ENCODE peak calls at places on chromosomes 16 and 17, in nine cellular contexts. One of them, this sample, is unnamed.

GRCh38 chr17:81459864-81460263 is 52.7 kb downstream of the ACTG1 start:
- DNase-seq in M059J: no peak
- DNase-seq in stimulated activated CD4-positive, alpha-beta T cell treated with anti-CD3 and anti-CD28 coated beads, Interleukin-2, amount 100 ng/mL, for 4 hours: no peak
- DNase-seq in T-helper 9 cell: no peak
- DNase-seq in activated CD8-positive, alpha-beta memory T cell treated with anti-CD3 and anti-CD28 coated beads, Interleukin-2, amount 50 U/mL, for 48 hours: no peak
- DNase-seq in germinal center: no peak
- DNase-seq in stomach: no peak
- DNase-seq in GM19239: no peak
- DNase-seq in fibroblast of pulmonary artery: no peak
- DNase-seq in this sample: no peak

GRCh38 chr17:83094291-83094690 is 14.9 kb downstream of the METRNL start:
- DNase-seq in M059J: no peak
- DNase-seq in T-helper 9 cell: no peak
- DNase-seq in stimulated activated CD4-positive, alpha-beta T cell treated with anti-CD3 and anti-CD28 coated beads, Interleukin-2, amount 100 ng/mL, for 4 hours: no peak
- DNase-seq in GM19239: no peak
- DNase-seq in germinal center: no peak
- DNase-seq in stomach: no peak
- DNase-seq in fibroblast of pulmonary artery: no peak
- DNase-seq in activated CD8-positive, alpha-beta memory T cell treated with anti-CD3 and anti-CD28 coated beads, Interleukin-2, amount 50 U/mL, for 48 hours: no peak
- DNase-seq in this sample: no peak

GRCh38 chr17:66957343-66957742 is 7.2 kb upstream of the CACNG4 start:
- DNase-seq in GM19239: no peak
- DNase-seq in stimulated activated CD4-positive, alpha-beta T cell treated with anti-CD3 and anti-CD28 coated beads, Interleukin-2, amount 100 ng/mL, for 4 hours: no peak
- DNase-seq in M059J: no peak
- DNase-seq in stomach: no peak
- DNase-seq in fibroblast of pulmonary artery: no peak
- DNase-seq in T-helper 9 cell: no peak
- DNase-seq in activated CD8-positive, alpha-beta memory T cell treated with anti-CD3 and anti-CD28 coated beads, Interleukin-2, amount 50 U/mL, for 48 hours: no peak
- DNase-seq in germinal center: no peak
- DNase-seq in this sample: no peak

GRCh38 chr17:75625813-75626486 is 7.3 kb upstream of the SMIM5 start:
- DNase-seq in fibroblast of pulmonary artery: peak; percentile 21
- DNase-seq in stomach: no peak
- DNase-seq in activated CD8-positive, alpha-beta memory T cell treated with anti-CD3 and anti-CD28 coated beads, Interleukin-2, amount 50 U/mL, for 48 hours: peak; percentile 64
- DNase-seq in M059J: no peak
- DNase-seq in germinal center: peak; percentile 61
- DNase-seq in T-helper 9 cell: no peak
- DNase-seq in stimulated activated CD4-positive, alpha-beta T cell treated with anti-CD3 and anti-CD28 coated beads, Interleukin-2, amount 100 ng/mL, for 4 hours: no peak
- DNase-seq in GM19239: peak; percentile 70
- DNase-seq in this sample: no peak

GRCh38 chr17:66200685-66201092 is 8.8 kb upstream of the CEP112 start:
- DNase-seq in GM19239: no peak
- DNase-seq in activated CD8-positive, alpha-beta memory T cell treated with anti-CD3 and anti-CD28 coated beads, Interleukin-2, amount 50 U/mL, for 48 hours: no peak
- DNase-seq in germinal center: peak; percentile 46
- DNase-seq in stomach: peak; percentile 59
- DNase-seq in M059J: peak; percentile 67
- DNase-seq in fibroblast of pulmonary artery: peak; percentile 87
- DNase-seq in T-helper 9 cell: no peak
- DNase-seq in stimulated activated CD4-positive, alpha-beta T cell treated with anti-CD3 and anti-CD28 coated beads, Interleukin-2, amount 100 ng/mL, for 4 hours: peak; percentile 26
- DNase-seq in this sample: peak; percentile 70

GRCh38 chr17:48618366-48618896 is 3.3 kb upstream of the HOXB8 start:
- DNase-seq in fibroblast of pulmonary artery: peak; percentile 86
- DNase-seq in T-helper 9 cell: peak; percentile 85
- DNase-seq in M059J: peak; percentile 83
- DNase-seq in stimulated activated CD4-positive, alpha-beta T cell treated with anti-CD3 and anti-CD28 coated beads, Interleukin-2, amount 100 ng/mL, for 4 hours: peak; percentile 73
- DNase-seq in stomach: peak; percentile 91
- DNase-seq in GM19239: peak; percentile 95
- DNase-seq in activated CD8-positive, alpha-beta memory T cell treated with anti-CD3 and anti-CD28 coated beads, Interleukin-2, amount 50 U/mL, for 48 hours: peak; percentile 96
- DNase-seq in germinal center: peak; percentile 88
- DNase-seq in this sample: peak; percentile 84

GRCh38 chr17:79930077-79930785 is 91.0 kb upstream of the CBX4 start:
- DNase-seq in GM19239: no peak
- DNase-seq in stomach: no peak
- DNase-seq in M059J: no peak
- DNase-seq in germinal center: no peak
- DNase-seq in stimulated activated CD4-positive, alpha-beta T cell treated with anti-CD3 and anti-CD28 coated beads, Interleukin-2, amount 100 ng/mL, for 4 hours: no peak
- DNase-seq in T-helper 9 cell: no peak
- DNase-seq in activated CD8-positive, alpha-beta memory T cell treated with anti-CD3 and anti-CD28 coated beads, Interleukin-2, amount 50 U/mL, for 48 hours: no peak
- DNase-seq in fibroblast of pulmonary artery: no peak
- DNase-seq in this sample: no peak

GRCh38 chr17:60901806-60902205 is 224.2 kb downstream of the BCAS3 start:
- DNase-seq in T-helper 9 cell: no peak
- DNase-seq in stomach: no peak
- DNase-seq in M059J: peak; percentile 79
- DNase-seq in stimulated activated CD4-positive, alpha-beta T cell treated with anti-CD3 and anti-CD28 coated beads, Interleukin-2, amount 100 ng/mL, for 4 hours: no peak
- DNase-seq in fibroblast of pulmonary artery: peak; percentile 72
- DNase-seq in GM19239: no peak
- DNase-seq in activated CD8-positive, alpha-beta memory T cell treated with anti-CD3 and anti-CD28 coated beads, Interleukin-2, amount 50 U/mL, for 48 hours: no peak
- DNase-seq in germinal center: no peak
- DNase-seq in this sample: no peak

GRCh38 chr17:17205368-17206148 is 575 bp downstream of the PLD6 start:
- DNase-seq in activated CD8-positive, alpha-beta memory T cell treated with anti-CD3 and anti-CD28 coated beads, Interleukin-2, amount 50 U/mL, for 48 hours: peak; percentile 83
- DNase-seq in GM19239: peak; percentile 73
- DNase-seq in germinal center: peak; percentile 76
- DNase-seq in M059J: no peak
- DNase-seq in T-helper 9 cell: peak; percentile 46
- DNase-seq in stimulated activated CD4-positive, alpha-beta T cell treated with anti-CD3 and anti-CD28 coated beads, Interleukin-2, amount 100 ng/mL, for 4 hours: peak; percentile 52
- DNase-seq in fibroblast of pulmonary artery: no peak
- DNase-seq in stomach: peak; percentile 73
- DNase-seq in this sample: peak; percentile 70

GRCh38 chr16:23423496-23424049 is 29.4 kb downstream of the COG7 start:
- DNase-seq in stomach: peak; percentile 83
- DNase-seq in germinal center: no peak
- DNase-seq in M059J: peak; percentile 98
- DNase-seq in fibroblast of pulmonary artery: peak; percentile 94
- DNase-seq in T-helper 9 cell: no peak
- DNase-seq in stimulated activated CD4-positive, alpha-beta T cell treated with anti-CD3 and anti-CD28 coated beads, Interleukin-2, amount 100 ng/mL, for 4 hours: no peak
- DNase-seq in activated CD8-positive, alpha-beta memory T cell treated with anti-CD3 and anti-CD28 coated beads, Interleukin-2, amount 50 U/mL, for 48 hours: no peak
- DNase-seq in GM19239: no peak
- DNase-seq in this sample: peak; percentile 92

GRCh38 chr16:67562918-67563707 is 787 bp downstream of the CTCF start:
- DNase-seq in germinal center: peak; percentile 48
- DNase-seq in activated CD8-positive, alpha-beta memory T cell treated with anti-CD3 and anti-CD28 coated beads, Interleukin-2, amount 50 U/mL, for 48 hours: peak; percentile 82
- DNase-seq in stomach: peak; percentile 65
- DNase-seq in stimulated activated CD4-positive, alpha-beta T cell treated with anti-CD3 and anti-CD28 coated beads, Interleukin-2, amount 100 ng/mL, for 4 hours: peak; percentile 49
- DNase-seq in fibroblast of pulmonary artery: peak; percentile 45
- DNase-seq in M059J: peak; percentile 61
- DNase-seq in T-helper 9 cell: peak; percentile 48
- DNase-seq in GM19239: no peak
- DNase-seq in this sample: peak; percentile 58

GRCh38 chr16:80273635-80274538 is 266.9 kb upstream of the DYNLRB2 start:
- DNase-seq in stomach: no peak
- DNase-seq in M059J: peak; percentile 51
- DNase-seq in T-helper 9 cell: no peak
- DNase-seq in fibroblast of pulmonary artery: no peak
- DNase-seq in activated CD8-positive, alpha-beta memory T cell treated with anti-CD3 and anti-CD28 coated beads, Interleukin-2, amount 50 U/mL, for 48 hours: no peak
- DNase-seq in stimulated activated CD4-positive, alpha-beta T cell treated with anti-CD3 and anti-CD28 coated beads, Interleukin-2, amount 100 ng/mL, for 4 hours: no peak
- DNase-seq in germinal center: no peak
- DNase-seq in GM19239: no peak
- DNase-seq in this sample: peak; percentile 66

GRCh38 chr16:54347961-54348360 is 61.4 kb upstream of the IRX3 start:
- DNase-seq in fibroblast of pulmonary artery: no peak
- DNase-seq in stomach: no peak
- DNase-seq in stimulated activated CD4-positive, alpha-beta T cell treated with anti-CD3 and anti-CD28 coated beads, Interleukin-2, amount 100 ng/mL, for 4 hours: no peak
- DNase-seq in M059J: peak; percentile 68
- DNase-seq in germinal center: no peak
- DNase-seq in T-helper 9 cell: no peak
- DNase-seq in activated CD8-positive, alpha-beta memory T cell treated with anti-CD3 and anti-CD28 coated beads, Interleukin-2, amount 50 U/mL, for 48 hours: no peak
- DNase-seq in GM19239: no peak
- DNase-seq in this sample: no peak

GRCh38 chr17:29292992-29293889 is 707 bp downstream of the NUFIP2 start:
- DNase-seq in activated CD8-positive, alpha-beta memory T cell treated with anti-CD3 and anti-CD28 coated beads, Interleukin-2, amount 50 U/mL, for 48 hours: peak; percentile 84
- DNase-seq in GM19239: peak; percentile 47
- DNase-seq in stimulated activated CD4-positive, alpha-beta T cell treated with anti-CD3 and anti-CD28 coated beads, Interleukin-2, amount 100 ng/mL, for 4 hours: peak; percentile 47
- DNase-seq in stomach: peak; percentile 61
- DNase-seq in T-helper 9 cell: peak; percentile 50
- DNase-seq in fibroblast of pulmonary artery: peak; percentile 52
- DNase-seq in M059J: peak; percentile 63
- DNase-seq in germinal center: peak; percentile 70
- DNase-seq in this sample: peak; percentile 73

GRCh38 chr17:4272213-4272975 is 8.6 kb upstream of the ANKFY1 start:
- DNase-seq in GM19239: no peak
- DNase-seq in fibroblast of pulmonary artery: no peak
- DNase-seq in stomach: no peak
- DNase-seq in activated CD8-positive, alpha-beta memory T cell treated with anti-CD3 and anti-CD28 coated beads, Interleukin-2, amount 50 U/mL, for 48 hours: no peak
- DNase-seq in T-helper 9 cell: no peak
- DNase-seq in stimulated activated CD4-positive, alpha-beta T cell treated with anti-CD3 and anti-CD28 coated beads, Interleukin-2, amount 100 ng/mL, for 4 hours: no peak
- DNase-seq in M059J: no peak
- DNase-seq in germinal center: no peak
- DNase-seq in this sample: no peak

GRCh38 chr16:77290451-77291110 is 91.4 kb downstream of the SYCE1L start:
- DNase-seq in M059J: peak; percentile 54
- DNase-seq in germinal center: no peak
- DNase-seq in fibroblast of pulmonary artery: peak; percentile 63
- DNase-seq in GM19239: no peak
- DNase-seq in activated CD8-positive, alpha-beta memory T cell treated with anti-CD3 and anti-CD28 coated beads, Interleukin-2, amount 50 U/mL, for 48 hours: no peak
- DNase-seq in T-helper 9 cell: no peak
- DNase-seq in stimulated activated CD4-positive, alpha-beta T cell treated with anti-CD3 and anti-CD28 coated beads, Interleukin-2, amount 100 ng/mL, for 4 hours: no peak
- DNase-seq in stomach: no peak
- DNase-seq in this sample: no peak

GRCh38 chr17:20066253-20066652 is 57.1 kb downstream of the SPECC1 start:
- DNase-seq in stimulated activated CD4-positive, alpha-beta T cell treated with anti-CD3 and anti-CD28 coated beads, Interleukin-2, amount 100 ng/mL, for 4 hours: no peak
- DNase-seq in germinal center: no peak
- DNase-seq in M059J: peak; percentile 88
- DNase-seq in activated CD8-positive, alpha-beta memory T cell treated with anti-CD3 and anti-CD28 coated beads, Interleukin-2, amount 50 U/mL, for 48 hours: no peak
- DNase-seq in T-helper 9 cell: no peak
- DNase-seq in stomach: peak; percentile 55
- DNase-seq in GM19239: no peak
- DNase-seq in fibroblast of pulmonary artery: peak; percentile 83
- DNase-seq in this sample: peak; percentile 68

GRCh38 chr16:78749745-78750268 is 650.4 kb downstream of the WWOX start:
- DNase-seq in stomach: no peak
- DNase-seq in fibroblast of pulmonary artery: no peak
- DNase-seq in stimulated activated CD4-positive, alpha-beta T cell treated with anti-CD3 and anti-CD28 coated beads, Interleukin-2, amount 100 ng/mL, for 4 hours: no peak
- DNase-seq in GM19239: no peak
- DNase-seq in M059J: no peak
- DNase-seq in germinal center: no peak
- DNase-seq in activated CD8-positive, alpha-beta memory T cell treated with anti-CD3 and anti-CD28 coated beads, Interleukin-2, amount 50 U/mL, for 48 hours: no peak
- DNase-seq in T-helper 9 cell: no peak
- DNase-seq in this sample: no peak

GRCh38 chr17:72481572-72481971 is 360.8 kb downstream of the SOX9 start:
- DNase-seq in stomach: no peak
- DNase-seq in germinal center: no peak
- DNase-seq in stimulated activated CD4-positive, alpha-beta T cell treated with anti-CD3 and anti-CD28 coated beads, Interleukin-2, amount 100 ng/mL, for 4 hours: no peak
- DNase-seq in M059J: no peak
- DNase-seq in T-helper 9 cell: no peak
- DNase-seq in GM19239: no peak
- DNase-seq in activated CD8-positive, alpha-beta memory T cell treated with anti-CD3 and anti-CD28 coated beads, Interleukin-2, amount 50 U/mL, for 48 hours: no peak
- DNase-seq in fibroblast of pulmonary artery: no peak
- DNase-seq in this sample: no peak

GRCh38 chr17:81207610-81208581 is 14.9 kb downstream of the CEP131 start:
- DNase-seq in T-helper 9 cell: no peak
- DNase-seq in stomach: no peak
- DNase-seq in activated CD8-positive, alpha-beta memory T cell treated with anti-CD3 and anti-CD28 coated beads, Interleukin-2, amount 50 U/mL, for 48 hours: no peak
- DNase-seq in M059J: no peak
- DNase-seq in germinal center: peak; percentile 63
- DNase-seq in stimulated activated CD4-positive, alpha-beta T cell treated with anti-CD3 and anti-CD28 coated beads, Interleukin-2, amount 100 ng/mL, for 4 hours: no peak
- DNase-seq in GM19239: no peak
- DNase-seq in fibroblast of pulmonary artery: no peak
- DNase-seq in this sample: no peak

GRCh38 chr16:87368029-87368765 is 15.4 kb downstream of the FBXO31 start:
- DNase-seq in M059J: no peak
- DNase-seq in GM19239: no peak
- DNase-seq in stomach: no peak
- DNase-seq in germinal center: peak; percentile 15
- DNase-seq in fibroblast of pulmonary artery: no peak
- DNase-seq in T-helper 9 cell: no peak
- DNase-seq in activated CD8-positive, alpha-beta memory T cell treated with anti-CD3 and anti-CD28 coated beads, Interleukin-2, amount 50 U/mL, for 48 hours: no peak
- DNase-seq in stimulated activated CD4-positive, alpha-beta T cell treated with anti-CD3 and anti-CD28 coated beads, Interleukin-2, amount 100 ng/mL, for 4 hours: no peak
- DNase-seq in this sample: no peak

This sample was measured in Daoy.